ENCODE peak calls at places on chromosomes 13 and 19, in five cellular contexts. One of them, this sample, is unnamed.

GRCh38 chr13:109026266-109026665 is 396.9 kb downstream of the MYO16 start:
- DNase-seq in SW480: no peak
- DNase-seq in activated CD4-positive, alpha-beta T cell treated with anti-CD3 and anti-CD28 coated beads, Interleukin-2, amount 10 ng/mL, durations not matched to agents 7 days and 5 days: no peak
- DNase-seq in ascending aorta: no peak
- DNase-seq in activated naive CD4-positive, alpha-beta T cell treated with anti-CD3 and anti-CD28 coated beads, Interleukin-2, amount 10 ng/mL, durations not matched to agents 7 days and 5 days: no peak
- DNase-seq in this sample: no peak

GRCh38 chr13:57629821-57630235 is 1.7 kb upstream of the PCDH17 start:
- DNase-seq in activated CD4-positive, alpha-beta T cell treated with anti-CD3 and anti-CD28 coated beads, Interleukin-2, amount 10 ng/mL, durations not matched to agents 7 days and 5 days: no peak
- DNase-seq in activated naive CD4-positive, alpha-beta T cell treated with anti-CD3 and anti-CD28 coated beads, Interleukin-2, amount 10 ng/mL, durations not matched to agents 7 days and 5 days: peak
- DNase-seq in ascending aorta: peak
- DNase-seq in SW480: no peak
- DNase-seq in this sample: no peak

GRCh38 chr19:38713227-38713649 is 31.0 kb downstream of the CAPN12 start:
- DNase-seq in ascending aorta: no peak
- DNase-seq in activated CD4-positive, alpha-beta T cell treated with anti-CD3 and anti-CD28 coated beads, Interleukin-2, amount 10 ng/mL, durations not matched to agents 7 days and 5 days: no peak
- DNase-seq in SW480: no peak
- DNase-seq in activated naive CD4-positive, alpha-beta T cell treated with anti-CD3 and anti-CD28 coated beads, Interleukin-2, amount 10 ng/mL, durations not matched to agents 7 days and 5 days: no peak
- DNase-seq in this sample: no peak

GRCh38 chr13:91520952-91521351 is 122.5 kb downstream of the GPC5 start:
- DNase-seq in ascending aorta: no peak
- DNase-seq in activated naive CD4-positive, alpha-beta T cell treated with anti-CD3 and anti-CD28 coated beads, Interleukin-2, amount 10 ng/mL, durations not matched to agents 7 days and 5 days: no peak
- DNase-seq in SW480: no peak
- DNase-seq in activated CD4-positive, alpha-beta T cell treated with anti-CD3 and anti-CD28 coated beads, Interleukin-2, amount 10 ng/mL, durations not matched to agents 7 days and 5 days: no peak
- DNase-seq in this sample: no peak

GRCh38 chr13:50189450-50189849 is 174.2 kb downstream of the KCNRG start:
- DNase-seq in activated CD4-positive, alpha-beta T cell treated with anti-CD3 and anti-CD28 coated beads, Interleukin-2, amount 10 ng/mL, durations not matched to agents 7 days and 5 days: no peak
- DNase-seq in activated naive CD4-positive, alpha-beta T cell treated with anti-CD3 and anti-CD28 coated beads, Interleukin-2, amount 10 ng/mL, durations not matched to agents 7 days and 5 days: no peak
- DNase-seq in SW480: no peak
- DNase-seq in ascending aorta: no peak
- DNase-seq in this sample: no peak

GRCh38 chr19:18731562-18732008 is 48.1 kb downstream of the CRTC1 start:
- DNase-seq in activated naive CD4-positive, alpha-beta T cell treated with anti-CD3 and anti-CD28 coated beads, Interleukin-2, amount 10 ng/mL, durations not matched to agents 7 days and 5 days: no peak
- DNase-seq in activated CD4-positive, alpha-beta T cell treated with anti-CD3 and anti-CD28 coated beads, Interleukin-2, amount 10 ng/mL, durations not matched to agents 7 days and 5 days: no peak
- DNase-seq in SW480: no peak
- DNase-seq in ascending aorta: no peak
- DNase-seq in this sample: no peak

GRCh38 chr13:48975101-48975925 is at the start of gene FNDC3A:
- DNase-seq in activated naive CD4-positive, alpha-beta T cell treated with anti-CD3 and anti-CD28 coated beads, Interleukin-2, amount 10 ng/mL, durations not matched to agents 7 days and 5 days: peak
- DNase-seq in SW480: peak
- DNase-seq in activated CD4-positive, alpha-beta T cell treated with anti-CD3 and anti-CD28 coated beads, Interleukin-2, amount 10 ng/mL, durations not matched to agents 7 days and 5 days: peak
- DNase-seq in ascending aorta: peak
- DNase-seq in this sample: peak

GRCh38 chr13:31824705-31825512 is 85.6 kb downstream of the RXFP2 start:
- DNase-seq in ascending aorta: no peak
- DNase-seq in activated naive CD4-positive, alpha-beta T cell treated with anti-CD3 and anti-CD28 coated beads, Interleukin-2, amount 10 ng/mL, durations not matched to agents 7 days and 5 days: no peak
- DNase-seq in SW480: peak
- DNase-seq in activated CD4-positive, alpha-beta T cell treated with anti-CD3 and anti-CD28 coated beads, Interleukin-2, amount 10 ng/mL, durations not matched to agents 7 days and 5 days: no peak
- DNase-seq in this sample: no peak

GRCh38 chr13:99357149-99357596 is 50.0 kb upstream of the GPR183 start:
- DNase-seq in activated naive CD4-positive, alpha-beta T cell treated with anti-CD3 and anti-CD28 coated beads, Interleukin-2, amount 10 ng/mL, durations not matched to agents 7 days and 5 days: peak
- DNase-seq in activated CD4-positive, alpha-beta T cell treated with anti-CD3 and anti-CD28 coated beads, Interleukin-2, amount 10 ng/mL, durations not matched to agents 7 days and 5 days: peak
- DNase-seq in SW480: no peak
- DNase-seq in ascending aorta: no peak
- DNase-seq in this sample: no peak

GRCh38 chr13:21759911-21760310 is 89.0 kb downstream of the FGF9 start:
- DNase-seq in activated CD4-positive, alpha-beta T cell treated with anti-CD3 and anti-CD28 coated beads, Interleukin-2, amount 10 ng/mL, durations not matched to agents 7 days and 5 days: no peak
- DNase-seq in ascending aorta: no peak
- DNase-seq in activated naive CD4-positive, alpha-beta T cell treated with anti-CD3 and anti-CD28 coated beads, Interleukin-2, amount 10 ng/mL, durations not matched to agents 7 days and 5 days: no peak
- DNase-seq in SW480: no peak
- DNase-seq in this sample: no peak

GRCh38 chr19:42412223-42412622 is 15.0 kb downstream of the LIPE start:
- DNase-seq in SW480: peak
- DNase-seq in activated naive CD4-positive, alpha-beta T cell treated with anti-CD3 and anti-CD28 coated beads, Interleukin-2, amount 10 ng/mL, durations not matched to agents 7 days and 5 days: no peak
- DNase-seq in activated CD4-positive, alpha-beta T cell treated with anti-CD3 and anti-CD28 coated beads, Interleukin-2, amount 10 ng/mL, durations not matched to agents 7 days and 5 days: no peak
- DNase-seq in ascending aorta: no peak
- DNase-seq in this sample: no peak

GRCh38 chr19:49413348-49413747 is 9.9 kb downstream of the PTH2 start:
- DNase-seq in activated naive CD4-positive, alpha-beta T cell treated with anti-CD3 and anti-CD28 coated beads, Interleukin-2, amount 10 ng/mL, durations not matched to agents 7 days and 5 days: no peak
- DNase-seq in activated CD4-positive, alpha-beta T cell treated with anti-CD3 and anti-CD28 coated beads, Interleukin-2, amount 10 ng/mL, durations not matched to agents 7 days and 5 days: no peak
- DNase-seq in ascending aorta: no peak
- DNase-seq in SW480: no peak
- DNase-seq in this sample: no peak

GRCh38 chr19:10870955-10871603 is at the start of gene CARM1:
- DNase-seq in ascending aorta: peak
- DNase-seq in activated naive CD4-positive, alpha-beta T cell treated with anti-CD3 and anti-CD28 coated beads, Interleukin-2, amount 10 ng/mL, durations not matched to agents 7 days and 5 days: peak
- DNase-seq in SW480: peak
- DNase-seq in activated CD4-positive, alpha-beta T cell treated with anti-CD3 and anti-CD28 coated beads, Interleukin-2, amount 10 ng/mL, durations not matched to agents 7 days and 5 days: peak
- DNase-seq in this sample: peak

GRCh38 chr13:85528578-85529215 is 270.5 kb downstream of the SLITRK6 start:
- DNase-seq in ascending aorta: no peak
- DNase-seq in activated naive CD4-positive, alpha-beta T cell treated with anti-CD3 and anti-CD28 coated beads, Interleukin-2, amount 10 ng/mL, durations not matched to agents 7 days and 5 days: no peak
- DNase-seq in SW480: no peak
- DNase-seq in activated CD4-positive, alpha-beta T cell treated with anti-CD3 and anti-CD28 coated beads, Interleukin-2, amount 10 ng/mL, durations not matched to agents 7 days and 5 days: no peak
- DNase-seq in this sample: no peak

GRCh38 chr13:42820450-42820849 is 39.1 kb downstream of the FAM216B start:
- DNase-seq in ascending aorta: no peak
- DNase-seq in activated CD4-positive, alpha-beta T cell treated with anti-CD3 and anti-CD28 coated beads, Interleukin-2, amount 10 ng/mL, durations not matched to agents 7 days and 5 days: no peak
- DNase-seq in activated naive CD4-positive, alpha-beta T cell treated with anti-CD3 and anti-CD28 coated beads, Interleukin-2, amount 10 ng/mL, durations not matched to agents 7 days and 5 days: no peak
- DNase-seq in SW480: no peak
- DNase-seq in this sample: no peak

GRCh38 chr13:20170931-20171330 is 10.1 kb upstream of the GJA3 start:
- DNase-seq in SW480: no peak
- DNase-seq in activated naive CD4-positive, alpha-beta T cell treated with anti-CD3 and anti-CD28 coated beads, Interleukin-2, amount 10 ng/mL, durations not matched to agents 7 days and 5 days: no peak
- DNase-seq in activated CD4-positive, alpha-beta T cell treated with anti-CD3 and anti-CD28 coated beads, Interleukin-2, amount 10 ng/mL, durations not matched to agents 7 days and 5 days: no peak
- DNase-seq in ascending aorta: no peak
- DNase-seq in this sample: no peak

GRCh38 chr19:49506575-49507105 is 5.8 kb upstream of the FCGRT start:
- DNase-seq in ascending aorta: no peak
- DNase-seq in activated CD4-positive, alpha-beta T cell treated with anti-CD3 and anti-CD28 coated beads, Interleukin-2, amount 10 ng/mL, durations not matched to agents 7 days and 5 days: peak
- DNase-seq in SW480: peak
- DNase-seq in activated naive CD4-positive, alpha-beta T cell treated with anti-CD3 and anti-CD28 coated beads, Interleukin-2, amount 10 ng/mL, durations not matched to agents 7 days and 5 days: peak
- DNase-seq in this sample: peak

GRCh38 chr13:30895773-30896172 is 10.3 kb upstream of the MEDAG start:
- DNase-seq in SW480: no peak
- DNase-seq in ascending aorta: peak
- DNase-seq in activated naive CD4-positive, alpha-beta T cell treated with anti-CD3 and anti-CD28 coated beads, Interleukin-2, amount 10 ng/mL, durations not matched to agents 7 days and 5 days: no peak
- DNase-seq in activated CD4-positive, alpha-beta T cell treated with anti-CD3 and anti-CD28 coated beads, Interleukin-2, amount 10 ng/mL, durations not matched to agents 7 days and 5 days: no peak
- DNase-seq in this sample: no peak

GRCh38 chr19:610801-611505 is 21.3 kb downstream of the HCN2 start:
- DNase-seq in ascending aorta: no peak
- DNase-seq in activated naive CD4-positive, alpha-beta T cell treated with anti-CD3 and anti-CD28 coated beads, Interleukin-2, amount 10 ng/mL, durations not matched to agents 7 days and 5 days: peak
- DNase-seq in SW480: peak
- DNase-seq in activated CD4-positive, alpha-beta T cell treated with anti-CD3 and anti-CD28 coated beads, Interleukin-2, amount 10 ng/mL, durations not matched to agents 7 days and 5 days: peak
- DNase-seq in this sample: peak

GRCh38 chr19:590396-590745 is 690 bp downstream of the HCN2 start:
- DNase-seq in activated naive CD4-positive, alpha-beta T cell treated with anti-CD3 and anti-CD28 coated beads, Interleukin-2, amount 10 ng/mL, durations not matched to agents 7 days and 5 days: peak
- DNase-seq in ascending aorta: no peak
- DNase-seq in activated CD4-positive, alpha-beta T cell treated with anti-CD3 and anti-CD28 coated beads, Interleukin-2, amount 10 ng/mL, durations not matched to agents 7 days and 5 days: peak
- DNase-seq in SW480: no peak
- DNase-seq in this sample: no peak

GRCh38 chr13:112940236-112940635 is 28.8 kb upstream of the MCF2L start:
- DNase-seq in ascending aorta: no peak
- DNase-seq in SW480: peak
- DNase-seq in activated naive CD4-positive, alpha-beta T cell treated with anti-CD3 and anti-CD28 coated beads, Interleukin-2, amount 10 ng/mL, durations not matched to agents 7 days and 5 days: no peak
- DNase-seq in activated CD4-positive, alpha-beta T cell treated with anti-CD3 and anti-CD28 coated beads, Interleukin-2, amount 10 ng/mL, durations not matched to agents 7 days and 5 days: no peak
- DNase-seq in this sample: no peak

GRCh38 chr13:94761407-94761806 is 49.1 kb upstream of the SOX21 start:
- DNase-seq in activated CD4-positive, alpha-beta T cell treated with anti-CD3 and anti-CD28 coated beads, Interleukin-2, amount 10 ng/mL, durations not matched to agents 7 days and 5 days: no peak
- DNase-seq in SW480: no peak
- DNase-seq in activated naive CD4-positive, alpha-beta T cell treated with anti-CD3 and anti-CD28 coated beads, Interleukin-2, amount 10 ng/mL, durations not matched to agents 7 days and 5 days: no peak
- DNase-seq in ascending aorta: no peak
- DNase-seq in this sample: no peak

GRCh38 chr13:106612688-106613087 is 44.8 kb upstream of the ARGLU1 start:
- DNase-seq in ascending aorta: no peak
- DNase-seq in SW480: no peak
- DNase-seq in activated CD4-positive, alpha-beta T cell treated with anti-CD3 and anti-CD28 coated beads, Interleukin-2, amount 10 ng/mL, durations not matched to agents 7 days and 5 days: no peak
- DNase-seq in activated naive CD4-positive, alpha-beta T cell treated with anti-CD3 and anti-CD28 coated beads, Interleukin-2, amount 10 ng/mL, durations not matched to agents 7 days and 5 days: no peak
- DNase-seq in this sample: no peak

GRCh38 chr19:38735257-38735686 is 9.0 kb downstream of the CAPN12 start:
- DNase-seq in SW480: peak
- DNase-seq in activated naive CD4-positive, alpha-beta T cell treated with anti-CD3 and anti-CD28 coated beads, Interleukin-2, amount 10 ng/mL, durations not matched to agents 7 days and 5 days: peak
- DNase-seq in ascending aorta: no peak
- DNase-seq in activated CD4-positive, alpha-beta T cell treated with anti-CD3 and anti-CD28 coated beads, Interleukin-2, amount 10 ng/mL, durations not matched to agents 7 days and 5 days: peak
- DNase-seq in this sample: no peak

GRCh38 chr13:111422352-111422751 is 101.9 kb downstream of the TEX29 start:
- DNase-seq in activated naive CD4-positive, alpha-beta T cell treated with anti-CD3 and anti-CD28 coated beads, Interleukin-2, amount 10 ng/mL, durations not matched to agents 7 days and 5 days: no peak
- DNase-seq in SW480: no peak
- DNase-seq in ascending aorta: no peak
- DNase-seq in activated CD4-positive, alpha-beta T cell treated with anti-CD3 and anti-CD28 coated beads, Interleukin-2, amount 10 ng/mL, durations not matched to agents 7 days and 5 days: no peak
- DNase-seq in this sample: no peak

GRCh38 chr19:2877398-2878331 is 10.5 kb downstream of the ZNF556 start:
- DNase-seq in SW480: no peak
- DNase-seq in ascending aorta: no peak
- DNase-seq in activated CD4-positive, alpha-beta T cell treated with anti-CD3 and anti-CD28 coated beads, Interleukin-2, amount 10 ng/mL, durations not matched to agents 7 days and 5 days: no peak
- DNase-seq in activated naive CD4-positive, alpha-beta T cell treated with anti-CD3 and anti-CD28 coated beads, Interleukin-2, amount 10 ng/mL, durations not matched to agents 7 days and 5 days: no peak
- DNase-seq in this sample: no peak

GRCh38 chr13:34416833-34417425 is 525.1 kb upstream of the NBEA start:
- DNase-seq in SW480: no peak
- DNase-seq in activated CD4-positive, alpha-beta T cell treated with anti-CD3 and anti-CD28 coated beads, Interleukin-2, amount 10 ng/mL, durations not matched to agents 7 days and 5 days: no peak
- DNase-seq in ascending aorta: peak
- DNase-seq in activated naive CD4-positive, alpha-beta T cell treated with anti-CD3 and anti-CD28 coated beads, Interleukin-2, amount 10 ng/mL, durations not matched to agents 7 days and 5 days: no peak
- DNase-seq in this sample: no peak

GRCh38 chr19:27846944-27847343 is 1366.0 kb downstream of the UQCRFS1 start:
- DNase-seq in activated naive CD4-positive, alpha-beta T cell treated with anti-CD3 and anti-CD28 coated beads, Interleukin-2, amount 10 ng/mL, durations not matched to agents 7 days and 5 days: no peak
- DNase-seq in SW480: no peak
- DNase-seq in ascending aorta: no peak
- DNase-seq in activated CD4-positive, alpha-beta T cell treated with anti-CD3 and anti-CD28 coated beads, Interleukin-2, amount 10 ng/mL, durations not matched to agents 7 days and 5 days: no peak
- DNase-seq in this sample: no peak